ENCODE peak calls at places on chromosomes 16 and 17, in eight cellular contexts. M is adrenal gland, J is fibroblast of the aortic adventitia, V is HFF-Myc, L is natural killer cell, T is tibial nerve, C is mesothelial cell of epicardium, I is SK-N-SH. N is an unnamed sample.

GRCh38 chr17:81428121-81428515 is 32.9 kb downstream of the BAHCC1 start:
- DNase-seq in M (no peak), J (no peak), V (no peak), L (no peak), T (no peak), C (no peak), I (peak), N (no peak)

GRCh38 chr16:53773150-53773846 is 69.3 kb downstream of the FTO start:
- DNase-seq in M (peak), J (peak), V (peak), L (no peak), T (no peak), C (no peak), I (peak), N (no peak)

GRCh38 chr16:85350973-85351372 is 238.7 kb upstream of the CIBAR2 start:
- DNase-seq in M (peak), J (peak), V (peak), L (no peak), T (peak), C (peak), I (peak), N (no peak)

GRCh38 chr16:84976644-84977400 is 34.5 kb downstream of the ZDHHC7 start:
- DNase-seq in M (peak), J (no peak), V (no peak), L (no peak), T (peak), C (no peak), I (no peak), N (no peak)

GRCh38 chr17:76373481-76373825 is 11.0 kb upstream of the SPHK1 start:
- DNase-seq in M (no peak), J (no peak), V (no peak), L (no peak), T (no peak), C (no peak), I (peak), N (no peak)

GRCh38 chr17:43661699-43662431 is at the start of gene MEOX1:
- DNase-seq in M (no peak), J (peak), V (peak), L (no peak), T (no peak), C (no peak), I (no peak), N (no peak)

GRCh38 chr16:2487903-2488531 is 13.1 kb downstream of the TBC1D24 start:
- DNase-seq in M (no peak), J (no peak), V (no peak), L (no peak), T (no peak), C (no peak), I (peak), N (no peak)

GRCh38 chr17:8791910-8792270 is 7.3 kb downstream of the MFSD6L start:
- DNase-seq in M (no peak), J (peak), V (no peak), L (no peak), T (no peak), C (no peak), I (no peak), N (no peak)

GRCh38 chr16:57479422-57480126 is 6.7 kb downstream of the DOK4 start:
- DNase-seq in M (no peak), J (peak), V (peak), L (no peak), T (no peak), C (no peak), I (peak), N (no peak)

GRCh38 chr16:48408688-48409087 is 23.5 kb upstream of the SIAH1 start:
- DNase-seq in M (peak), J (peak), V (no peak), L (no peak), T (no peak), C (peak), I (no peak), N (no peak)

GRCh38 chr17:44972953-44973352 is 4.8 kb upstream of the C1QL1 start:
- DNase-seq in M (no peak), J (peak), V (no peak), L (no peak), T (no peak), C (no peak), I (no peak), N (no peak)

DNA sequence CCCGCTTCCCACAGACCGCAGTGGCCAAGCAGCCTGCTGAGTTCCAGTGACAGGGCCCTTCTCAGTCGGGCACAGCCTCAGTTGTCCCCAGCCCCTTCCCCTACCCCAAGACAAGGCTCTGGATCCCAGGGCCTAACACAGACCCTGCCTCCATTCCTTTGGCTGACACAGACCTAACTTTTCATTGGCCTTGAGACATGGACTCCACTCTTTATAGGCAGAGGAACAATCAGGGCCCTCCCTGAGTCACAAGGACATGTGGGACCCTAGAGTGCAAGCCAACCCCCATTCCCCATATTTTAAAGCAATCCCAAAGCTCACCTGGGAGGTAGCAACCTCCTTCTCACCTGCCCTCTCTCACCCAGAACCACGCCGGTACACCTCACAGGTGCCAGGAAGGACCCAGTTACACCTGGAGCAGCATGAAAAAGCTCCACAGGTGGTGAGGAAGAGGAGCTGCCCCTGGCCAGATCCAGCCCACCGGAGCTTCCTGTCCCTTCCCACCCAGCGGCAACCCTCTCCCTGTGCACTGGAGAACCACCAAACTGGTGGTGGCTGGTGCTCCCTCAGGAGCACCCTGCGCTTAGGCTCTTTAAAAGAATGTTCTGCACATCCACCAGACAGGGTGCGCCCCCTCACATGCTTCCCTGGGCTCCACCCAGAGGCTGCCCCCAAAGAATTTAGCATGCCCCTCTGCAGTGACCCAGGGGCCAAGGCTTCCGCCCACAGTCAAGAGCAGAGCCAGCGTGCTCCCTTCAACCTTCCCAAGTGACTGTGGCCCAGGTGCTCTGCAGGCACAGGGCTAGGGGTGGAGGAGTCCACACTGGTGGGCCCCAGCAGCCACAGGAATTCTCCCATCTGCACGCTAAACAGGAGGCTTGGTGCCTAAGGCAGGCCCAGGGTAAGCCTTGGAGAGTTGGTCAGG is 3.4 kb downstream of the MNT start:
- DNase-seq in M (no peak), J (no peak), V (no peak), L (no peak), T (no peak), C (no peak), I (no peak), N (no peak)
- TF ChIP-seq CTCF in M (no peak), J (no peak), V (no peak), L (no peak), T (no peak), C (no peak), I (no peak), N (no peak)

GRCh38 chr17:39867084-39867890 is 715 bp upstream of the ZPBP2 start:
- DNase-seq in M (no peak), J (no peak), V (no peak), L (no peak), T (no peak), C (no peak), I (no peak), N (no peak)

GRCh38 chr17:39868554-39868942 is 546 bp downstream of the ZPBP2 start:
- DNase-seq in M (no peak), J (no peak), V (no peak), L (no peak), T (no peak), C (no peak), I (no peak), N (no peak)

GRCh38 chr17:39867891-39868553 is at the start of gene ZPBP2:
- DNase-seq in M (no peak), J (no peak), V (no peak), L (no peak), T (no peak), C (no peak), I (no peak), N (no peak)

GRCh38 chr17:39870776-39871175 is 2.8 kb downstream of the ZPBP2 start:
- DNase-seq in M (no peak), J (no peak), V (no peak), L (no peak), T (no peak), C (no peak), I (no peak), N (no peak)

GRCh38 chr17:39872700-39873099 is 4.7 kb downstream of the ZPBP2 start:
- DNase-seq in M (no peak), J (no peak), V (peak), L (no peak), T (no peak), C (no peak), I (no peak), N (no peak)
- TF ChIP-seq CTCF in M (peak), J (no peak), V (peak), L (peak), T (peak), C (no peak), I (peak), N (no peak)

GRCh38 chr16:28980929-28981328 is 3.9 kb upstream of the LAT start:
- DNase-seq in M (no peak), J (no peak), V (no peak), L (no peak), T (no peak), C (no peak), I (no peak), N (no peak)

GRCh38 chr16:28982418-28982817 is 2.4 kb upstream of the LAT start:
- DNase-seq in M (no peak), J (no peak), V (no peak), L (no peak), T (no peak), C (no peak), I (no peak), N (no peak)

GRCh38 chr16:28982949-28983348 is 1.9 kb upstream of the LAT start:
- DNase-seq in M (no peak), J (no peak), V (no peak), L (no peak), T (no peak), C (no peak), I (no peak), N (no peak)

GRCh38 chr16:28983644-28984043 is 1.2 kb upstream of the LAT start:
- DNase-seq in M (no peak), J (no peak), V (no peak), L (no peak), T (no peak), C (no peak), I (no peak), N (no peak)

GRCh38 chr16:28981517-28981916 is 3.3 kb upstream of the LAT start:
- DNase-seq in M (no peak), J (no peak), V (no peak), L (no peak), T (no peak), C (no peak), I (peak), N (peak)
- TF ChIP-seq CTCF in M (no peak), J (peak), V (peak), L (no peak), T (no peak), C (peak), I (peak), N (peak)

DNA sequence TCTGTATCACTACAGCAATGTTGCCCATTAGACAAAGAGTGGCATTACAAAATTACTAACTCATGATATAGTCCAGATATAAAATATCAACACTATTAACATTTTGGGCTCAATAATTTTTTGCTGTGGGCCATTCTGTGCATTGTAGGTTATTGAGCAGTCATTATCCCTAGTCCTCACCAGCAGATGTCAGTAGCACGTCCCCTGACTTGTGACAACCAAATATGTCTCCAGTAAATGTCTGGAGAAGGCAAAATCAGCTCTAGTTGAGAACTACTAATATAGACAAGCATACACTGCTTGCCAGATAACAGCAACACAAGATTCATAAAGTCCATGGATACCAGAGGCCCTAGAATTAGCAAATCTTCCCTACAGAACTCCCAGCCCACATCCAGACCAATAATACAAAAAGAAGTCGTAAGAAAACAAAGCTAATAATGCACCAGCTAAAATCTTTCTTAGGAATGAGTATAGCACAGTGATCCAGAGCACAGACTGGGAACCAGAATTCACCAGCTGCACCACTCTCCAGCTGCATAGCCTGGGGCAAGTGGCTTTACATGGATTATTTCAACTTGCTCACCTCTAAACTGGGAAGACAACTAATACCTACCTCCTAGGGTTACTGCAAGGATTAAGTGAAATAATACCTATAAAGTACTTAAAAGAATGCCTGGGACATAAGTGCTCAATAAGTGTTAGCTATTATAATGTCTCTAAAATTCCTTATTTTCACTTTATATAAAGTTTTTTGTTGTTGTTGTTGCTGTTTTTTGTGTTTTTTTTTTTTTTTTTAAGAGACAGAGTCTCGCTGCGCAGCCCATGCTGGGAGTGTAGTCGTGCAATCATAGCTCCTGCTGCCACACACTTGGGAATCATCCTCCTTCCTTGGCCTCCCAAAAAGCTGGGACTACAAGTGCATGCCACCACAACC is 23.7 kb downstream of the HELZ start:
- DNase-seq in M (peak), J (peak), V (no peak), L (no peak), T (no peak), C (no peak), I (peak), N (no peak)
- TF ChIP-seq CTCF in M (peak), J (peak), V (no peak), L (no peak), T (peak), C (no peak), I (peak), N (peak)

GRCh38 chr17:3907483-3908216 is 8.6 kb downstream of the P2RX1 start:
- DNase-seq in M (no peak), J (no peak), V (no peak), L (no peak), T (no peak), C (no peak), I (no peak), N (no peak)
- TF ChIP-seq CTCF in M (peak), J (peak), V (peak), L (no peak), T (no peak), C (no peak), I (peak), N (no peak)

DNA sequence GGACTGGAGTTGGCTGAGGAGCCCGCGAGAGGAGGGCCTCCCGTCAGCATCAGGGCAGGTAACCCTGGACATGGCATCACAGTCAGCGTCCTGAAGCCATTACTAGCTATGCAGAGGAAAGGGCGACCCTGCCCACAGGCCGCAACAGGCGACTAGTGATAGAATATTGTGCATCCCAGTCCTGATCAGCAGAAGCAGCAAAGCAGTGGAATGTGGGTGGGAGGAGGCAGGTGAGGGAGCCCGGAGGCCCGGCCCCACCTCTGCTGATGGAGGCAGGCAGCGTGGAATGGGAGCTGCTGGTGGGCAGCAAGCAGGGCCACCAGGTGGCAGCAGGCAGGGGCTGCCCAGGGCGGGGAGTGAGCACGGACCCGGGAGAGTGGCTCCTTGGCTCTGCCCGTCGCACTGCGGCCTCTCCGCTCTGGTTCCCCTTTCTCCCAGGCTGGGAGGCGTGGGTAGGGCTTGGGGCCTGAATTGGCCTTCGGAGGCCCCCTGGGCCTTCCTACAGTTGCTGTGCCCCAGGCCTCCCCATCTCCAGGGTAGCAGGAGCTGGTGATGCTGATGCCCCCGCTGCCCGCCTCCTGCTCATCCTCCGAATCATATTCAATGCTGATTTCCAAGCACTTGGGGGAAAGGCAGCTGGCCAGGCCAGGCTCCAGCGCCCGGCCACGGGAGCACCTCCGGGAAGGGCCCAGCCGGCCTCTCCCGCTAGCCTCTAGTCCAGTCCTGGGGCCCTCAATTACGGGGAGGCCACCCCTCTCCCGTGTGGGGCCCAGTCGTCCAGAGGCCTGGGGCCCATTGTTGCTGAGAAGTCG is 20.2 kb downstream of the TSPOAP1 start:
- DNase-seq in M (no peak), J (no peak), V (no peak), L (no peak), T (no peak), C (peak), I (peak), N (no peak)
- TF ChIP-seq CTCF in M (no peak), J (peak), V (peak), L (no peak), T (no peak), C (no peak), I (peak), N (peak)

DNA sequence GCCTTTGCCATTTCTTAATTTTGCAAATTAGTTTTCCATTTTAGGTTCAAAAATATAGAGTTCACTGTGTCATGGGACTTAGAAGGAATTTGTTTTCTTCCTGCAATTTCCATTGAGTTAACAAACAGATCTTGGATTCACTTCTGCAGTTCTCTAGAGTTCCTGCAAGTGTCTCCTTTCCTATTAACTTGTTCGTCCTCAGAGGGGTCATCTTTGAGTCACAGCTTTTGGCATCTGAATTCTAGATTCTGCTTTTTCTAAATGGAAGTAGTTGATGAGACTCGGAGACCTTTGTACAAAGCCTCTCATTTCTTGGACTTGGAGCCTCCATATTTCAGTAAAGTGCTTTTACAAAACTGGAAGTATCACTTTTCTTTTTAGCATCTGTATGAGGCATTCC is 323.3 kb downstream of the BCAS3 start:
- DNase-seq in M (no peak), J (peak), V (peak), L (no peak), T (no peak), C (no peak), I (no peak), N (no peak)
- TF ChIP-seq CTCF in M (peak), J (peak), V (peak), L (no peak), T (peak), C (no peak), I (peak), N (peak)

GRCh38 chr16:87176735-87177134 is 140.5 kb downstream of the C16orf95 start:
- DNase-seq in M (no peak), J (no peak), V (no peak), L (no peak), T (no peak), C (no peak), I (no peak), N (no peak)

GRCh38 chr16:87178977-87179376 is 138.2 kb downstream of the C16orf95 start:
- DNase-seq in M (peak), J (peak), V (no peak), L (no peak), T (no peak), C (no peak), I (peak), N (no peak)

GRCh38 chr16:87177627-87178026 is 139.6 kb downstream of the C16orf95 start:
- DNase-seq in M (no peak), J (no peak), V (no peak), L (no peak), T (no peak), C (no peak), I (no peak), N (no peak)

GRCh38 chr16:87180069-87180468 is 137.1 kb downstream of the C16orf95 start:
- DNase-seq in M (no peak), J (no peak), V (no peak), L (no peak), T (no peak), C (no peak), I (no peak), N (no peak)

GRCh38 chr16:87178177-87178863 is 138.9 kb downstream of the C16orf95 start:
- DNase-seq in M (peak), J (peak), V (no peak), L (no peak), T (no peak), C (no peak), I (peak), N (no peak)
- TF ChIP-seq CTCF in M (no peak), J (no peak), V (no peak), L (no peak), T (peak), C (no peak), I (no peak), N (no peak)

GRCh38 chr17:42578282-42578869 is 847 bp upstream of the PSMC3IP start:
- DNase-seq in M (peak), J (peak), V (peak), L (peak), T (peak), C (peak), I (peak), N (peak)

GRCh38 chr17:42577140-42577531 is 393 bp downstream of the PSMC3IP start:
- DNase-seq in M (no peak), J (no peak), V (no peak), L (no peak), T (no peak), C (no peak), I (no peak), N (no peak)

GRCh38 chr17:42579794-42580551 is 2.4 kb upstream of the PSMC3IP start:
- DNase-seq in M (no peak), J (no peak), V (no peak), L (no peak), T (no peak), C (no peak), I (no peak), N (no peak)

GRCh38 chr17:42574463-42574862 is 3.1 kb downstream of the PSMC3IP start:
- DNase-seq in M (no peak), J (no peak), V (no peak), L (no peak), T (no peak), C (no peak), I (no peak), N (no peak)

GRCh38 chr17:42577532-42578281 is at the start of gene PSMC3IP:
- DNase-seq in M (peak), J (peak), V (peak), L (peak), T (peak), C (peak), I (peak), N (peak)
- TF ChIP-seq CTCF in M (no peak), J (peak), V (peak), L (peak), T (peak), C (no peak), I (peak), N (peak)

N was measured in neural crest cell.